ENCODE peak calls at places on chromosomes 12 and 14, in four cellular contexts. L is H1, N is mesendoderm, F is IMR-90. X is an unnamed sample.

GRCh38 chr12:122851820-122852219 is 16.6 kb downstream of the HIP1R start:
- DNase-seq in L (no peak), N (no peak), F (peak; percentile 91), X (no peak)

GRCh38 chr12:9391751-9392240 is 183.6 kb upstream of the PZP start:
- DNase-seq in L (no peak), N (no peak), F (no peak), X (no peak)

GRCh38 chr14:90996967-90997366 is 63.5 kb downstream of the RPS6KA5 start:
- DNase-seq in L (no peak), N (no peak), F (no peak), X (no peak)

GRCh38 chr12:87931764-87932163 is 97.4 kb downstream of the C12orf50 start:
- DNase-seq in L (no peak), N (no peak), F (peak; percentile 97), X (no peak)

GRCh38 chr14:89674906-89675305 is 257.9 kb upstream of the FOXN3 start:
- DNase-seq in L (no peak), N (no peak), F (no peak), X (no peak)

GRCh38 chr14:93115069-93115919 is 431 bp downstream of the ITPK1 start:
- DNase-seq in L (peak; percentile 84), N (peak; percentile 86), F (peak; percentile 78), X (peak; percentile 79)

GRCh38 chr14:87131879-87132278 is 861.1 kb downstream of the GALC start:
- DNase-seq in L (no peak), N (peak; percentile 63), F (peak; percentile 74), X (no peak)

GRCh38 chr12:53973093-53974042 is at the start of gene HOXC11:
- DNase-seq in L (no peak), N (no peak), F (no peak), X (no peak)

GRCh38 chr12:88011755-88012154 is 17.4 kb downstream of the C12orf50 start:
- DNase-seq in L (no peak), N (no peak), F (no peak), X (no peak)

GRCh38 chr12:46332260-46332659 is 40.3 kb downstream of the SLC38A2 start:
- DNase-seq in L (no peak), N (no peak), F (peak; percentile 77), X (no peak)

GRCh38 chr12:91316825-91317224 is 134.2 kb upstream of the DCN start:
- DNase-seq in L (no peak), N (no peak), F (peak; percentile 69), X (no peak)

GRCh38 chr12:10590976-10591375 is 22.4 kb downstream of the MAGOHB start:
- DNase-seq in L (no peak), N (no peak), F (no peak), X (no peak)

GRCh38 chr12:50276912-50277671 is 6.2 kb downstream of the LIMA1 start:
- DNase-seq in L (no peak), N (no peak), F (peak; percentile 23), X (no peak)

GRCh38 chr12:50739611-50740010 is 24.3 kb upstream of the ATF1 start:
- DNase-seq in L (no peak), N (no peak), F (peak; percentile 16), X (no peak)

GRCh38 chr12:34126239-34126641 is 103.9 kb downstream of the ALG10 start:
- DNase-seq in L (no peak), N (no peak), F (no peak), X (no peak)

GRCh38 chr12:104668274-104668718 is 211.5 kb downstream of the CHST11 start:
- DNase-seq in L (no peak), N (peak; percentile 48), F (peak; percentile 62), X (no peak)

GRCh38 chr12:101459642-101460346 is 15.3 kb upstream of the SPIC start:
- DNase-seq in L (no peak), N (peak; percentile 72), F (peak; percentile 39), X (no peak)

GRCh38 chr12:51906452-51907082 is 737 bp upstream of the ACVRL1 start:
- DNase-seq in L (no peak), N (no peak), F (no peak), X (no peak)

GRCh38 chr12:64452559-64453329 is 824 bp downstream of the TBK1 start:
- DNase-seq in L (no peak), N (peak; percentile 27), F (peak; percentile 90), X (no peak)

GRCh38 chr12:124725612-124726237 is 137.9 kb downstream of the SCARB1 start:
- DNase-seq in L (no peak), N (no peak), F (no peak), X (no peak)
- H2AK5ac ChIP-seq in L (no peak overlapping the region), N (no peak overlapping the region), F (no peak overlapping the region), X (no peak overlapping the region)

DNA sequence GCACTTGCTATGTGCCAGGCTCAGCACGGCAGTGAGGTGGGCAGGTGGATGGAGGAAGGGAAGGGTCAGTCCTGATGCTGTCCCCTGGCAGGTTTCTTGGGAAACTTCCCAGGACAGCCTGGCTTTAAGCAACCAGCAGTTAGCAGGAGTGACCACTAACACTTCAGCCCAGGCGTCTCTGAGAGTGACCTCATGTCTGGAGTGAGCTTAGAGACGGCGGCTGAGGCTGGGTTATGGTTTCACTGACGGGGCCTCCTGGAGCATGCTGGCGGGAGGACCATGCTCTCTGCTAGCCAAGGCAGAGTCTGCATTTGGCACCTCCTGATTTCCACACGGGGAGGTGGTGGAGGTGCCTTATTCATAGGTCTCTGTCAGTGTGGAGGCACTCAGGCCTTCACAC is 2.5 kb downstream of the HHIPL1 start:
- DNase-seq in L (no peak), N (peak; percentile 40), F (peak; percentile 26), X (no peak)
- H2AK5ac ChIP-seq in L (no peak overlapping the region), N (peak overlapping the region; percentile 22), F (no peak overlapping the region), X (peak overlapping the region; percentile 0)

GRCh38 chr12:60842166-60842565 is 1246.3 kb downstream of the SLC16A7 start:
- DNase-seq in L (no peak), N (no peak), F (no peak), X (no peak)
- H2AK5ac ChIP-seq in L (no peak overlapping the region), N (no peak overlapping the region), F (no peak overlapping the region), X (no peak overlapping the region)

DNA sequence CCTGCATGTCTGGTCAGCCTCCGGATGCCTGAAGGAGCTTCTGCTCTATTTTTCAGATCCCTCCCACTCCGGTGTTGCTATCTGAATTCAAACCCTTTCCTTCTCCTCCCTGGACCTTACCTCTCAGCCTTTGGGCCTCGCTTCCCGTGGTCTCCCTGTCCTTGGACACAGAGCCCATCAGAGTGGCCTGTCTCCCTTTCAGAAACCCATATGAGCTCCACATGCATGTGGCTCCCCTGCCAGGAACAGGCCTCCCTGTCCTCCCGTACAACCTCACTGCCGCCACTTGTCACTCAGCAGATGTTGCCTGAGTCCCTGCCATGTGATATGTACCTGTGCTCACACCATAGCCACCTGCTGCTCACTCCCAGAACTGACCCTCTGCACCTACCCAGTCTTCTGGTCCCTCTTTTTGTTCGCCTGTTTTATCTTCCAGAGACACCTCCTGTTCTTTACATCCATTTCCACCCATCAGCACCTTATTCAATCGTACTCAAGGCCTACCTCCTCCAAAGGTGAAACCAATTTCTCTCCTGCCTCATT is 182.5 kb downstream of the ZFP36L1 start:
- DNase-seq in L (no peak), N (peak; percentile 35), F (no peak), X (no peak)
- H2AK5ac ChIP-seq in L (no peak overlapping the region), N (no peak overlapping the region), F (peak overlapping the region; percentile 73), X (no peak overlapping the region)

X was measured in neuronal stem cell.